ENCODE peak calls at places on chromosomes 16 and 17, in eight cellular contexts. L is KG1; A is astrocyte of the hippocampus; B is NCI-H1417; O is brain microvascular endothelial cell; Y is midbrain; W is stimulated activated CD4-positive, alpha-beta T cell treated with anti-CD3 and anti-CD28 coated beads, Interleukin-1b, Interleukin-23, amount 100 ng/mL, for 48 hours; I is EH. U is an unnamed sample.

GRCh38 chr16:23509763-23510153 is 536 bp downstream of the GGA2 start:
- DNase-seq in L (no peak), A (peak; percentile 47), B (peak; percentile 60), O (peak; percentile 11), Y (no peak), W (no peak), I (peak; percentile 62), U (peak; percentile 55)

GRCh38 chr17:75353176-75353575 is 52.3 kb downstream of the GRB2 start:
- DNase-seq in L (no peak), A (no peak), B (no peak), O (no peak), Y (no peak), W (no peak), I (no peak), U (no peak)

GRCh38 chr17:37848690-37849616 is 75.3 kb upstream of the TBC1D3K start:
- DNase-seq in L (no peak), A (peak; percentile 58), B (peak; percentile 30), O (peak; percentile 85), Y (no peak), W (peak; percentile 24), I (peak; percentile 98), U (peak; percentile 57)

GRCh38 chr17:55726440-55726839 is 3.8 kb upstream of the TMEM100 start:
- DNase-seq in L (no peak), A (peak; percentile 93), B (no peak), O (peak; percentile 75), Y (no peak), W (no peak), I (peak; percentile 97), U (no peak)

GRCh38 chr17:67506966-67507365 is 129.9 kb downstream of the PITPNC1 start:
- DNase-seq in L (no peak), A (peak; percentile 58), B (no peak), O (peak; percentile 94), Y (no peak), W (peak; percentile 34), I (peak; percentile 65), U (no peak)

GRCh38 chr17:58595194-58595792 is 80.9 kb upstream of the MTMR4 start:
- DNase-seq in L (no peak), A (no peak), B (no peak), O (no peak), Y (no peak), W (no peak), I (no peak), U (no peak)

GRCh38 chr16:30786115-30786935 is 680 bp downstream of the ZNF629 start:
- DNase-seq in L (no peak), A (peak; percentile 82), B (peak; percentile 65), O (peak; percentile 77), Y (no peak), W (no peak), I (peak; percentile 80), U (peak; percentile 44)

GRCh38 chr17:19005789-19006430 is 1.3 kb upstream of the FAM83G start:
- DNase-seq in L (no peak), A (no peak), B (no peak), O (no peak), Y (no peak), W (no peak), I (no peak), U (no peak)

U was measured in OCI-M1.